ENCODE peak calls at places on chromosomes 7 and 10, in eight cellular contexts. G is CD8-positive, alpha-beta T cell; J is kidney; O is right atrium auricular region; A is hepatocyte; E is astrocyte of the cerebellum; S is CD8-positive, alpha-beta memory T cell; H is thoracic aorta. Y is an unnamed sample.

GRCh38 chr7:137935849-137936508 is 65.9 kb downstream of the CREB3L2 start:
- DNase-seq in G (no peak), J (no peak), O (no peak), A (no peak), E (no peak), S (no peak), H (no peak), Y (peak)

GRCh38 chr7:157739056-157739455 is 402.3 kb downstream of the DNAJB6 start:
- DNase-seq in G (no peak), J (no peak), O (no peak), A (no peak), E (no peak), S (no peak), H (no peak), Y (no peak)

GRCh38 chr10:113230018-113230610 is 280.1 kb downstream of the TCF7L2 start:
- DNase-seq in G (no peak), J (no peak), O (no peak), A (no peak), E (no peak), S (no peak), H (no peak), Y (no peak)

GRCh38 chr7:115009736-115010435 is 88.0 kb downstream of the MDFIC start:
- DNase-seq in G (no peak), J (no peak), O (no peak), A (no peak), E (peak), S (no peak), H (no peak), Y (no peak)

GRCh38 chr7:84236398-84236797 is 41.8 kb upstream of the SEMA3A start:
- DNase-seq in G (no peak), J (no peak), O (no peak), A (no peak), E (no peak), S (no peak), H (no peak), Y (peak)

GRCh38 chr7:22143496-22143895 is 197.8 kb upstream of the CDCA7L start:
- DNase-seq in G (no peak), J (no peak), O (no peak), A (no peak), E (no peak), S (no peak), H (no peak), Y (no peak)

GRCh38 chr7:84674236-84674913 is 479.8 kb upstream of the SEMA3A start:
- DNase-seq in G (no peak), J (no peak), O (no peak), A (no peak), E (no peak), S (no peak), H (no peak), Y (peak)

GRCh38 chr7:149856-150636 is 42.3 kb upstream of the FAM20C start:
- DNase-seq in G (peak), J (peak), O (no peak), A (peak), E (no peak), S (no peak), H (no peak), Y (no peak)

GRCh38 chr10:81576336-81576735 is 298.7 kb upstream of the NRG3 start:
- DNase-seq in G (no peak), J (no peak), O (no peak), A (no peak), E (no peak), S (no peak), H (no peak), Y (no peak)

GRCh38 chr10:80612261-80612660 is 74.6 kb downstream of the SH2D4B start:
- DNase-seq in G (no peak), J (no peak), O (no peak), A (no peak), E (no peak), S (no peak), H (no peak), Y (no peak)

GRCh38 chr7:35849158-35849831 is 48.4 kb downstream of the SEPTIN7 start:
- DNase-seq in G (peak), J (no peak), O (no peak), A (no peak), E (no peak), S (no peak), H (no peak), Y (no peak)

GRCh38 chr10:30063098-30063497 is 3.7 kb upstream of the JCAD start:
- DNase-seq in G (no peak), J (no peak), O (no peak), A (no peak), E (no peak), S (no peak), H (no peak), Y (peak)

GRCh38 chr10:14439451-14440259 is 108.9 kb upstream of the FRMD4A start:
- DNase-seq in G (no peak), J (no peak), O (no peak), A (no peak), E (no peak), S (no peak), H (no peak), Y (no peak)

GRCh38 chr10:3471927-3472704 is 299.5 kb upstream of the PITRM1 start:
- DNase-seq in G (no peak), J (no peak), O (no peak), A (no peak), E (no peak), S (no peak), H (no peak), Y (peak)

GRCh38 chr10:110209926-110210662 is 2.7 kb downstream of the MXI1 start:
- DNase-seq in G (peak), J (peak), O (no peak), A (peak), E (no peak), S (peak), H (no peak), Y (peak)

GRCh38 chr7:47383064-47383463 is 198.8 kb downstream of the TNS3 start:
- DNase-seq in G (no peak), J (no peak), O (no peak), A (no peak), E (no peak), S (no peak), H (no peak), Y (no peak)

GRCh38 chr7:141551773-141552162 is 558 bp downstream of the AGK start:
- DNase-seq in G (no peak), J (no peak), O (no peak), A (no peak), E (no peak), S (no peak), H (no peak), Y (no peak)

GRCh38 chr10:18738835-18739234 is 79.6 kb downstream of the ARL5B start:
- DNase-seq in G (no peak), J (no peak), O (no peak), A (no peak), E (no peak), S (no peak), H (no peak), Y (no peak)

GRCh38 chr10:96488161-96488935 is 25.4 kb downstream of the TLL2 start:
- DNase-seq in G (no peak), J (no peak), O (no peak), A (no peak), E (peak), S (no peak), H (no peak), Y (no peak)

GRCh38 chr7:121891731-121892130 is 18.8 kb downstream of the PTPRZ1 start:
- DNase-seq in G (no peak), J (no peak), O (no peak), A (no peak), E (no peak), S (no peak), H (no peak), Y (no peak)

GRCh38 chr7:98995523-98996161 is 117.3 kb downstream of the TRRAP start:
- DNase-seq in G (no peak), J (no peak), O (no peak), A (no peak), E (no peak), S (no peak), H (no peak), Y (no peak)

GRCh38 chr7:130890176-130891020 is 156.4 kb upstream of the KLF14 start:
- DNase-seq in G (no peak), J (no peak), O (no peak), A (no peak), E (no peak), S (no peak), H (no peak), Y (no peak)

GRCh38 chr7:70525991-70526390 is 606.0 kb upstream of the GALNT17 start:
- DNase-seq in G (no peak), J (no peak), O (no peak), A (no peak), E (no peak), S (no peak), H (no peak), Y (no peak)
- H3K4me3 ChIP-seq in G (no peak), J (no peak), O (no peak), A (no peak), E (no peak), S (no peak), H (no peak), Y (no peak)

GRCh38 chr10:42755591-42756093 is 27.0 kb upstream of the BMS1 start:
- DNase-seq in G (no peak), J (no peak), O (no peak), A (no peak), E (no peak), S (no peak), H (no peak), Y (no peak)

GRCh38 chr10:42753507-42754154 is 29.0 kb upstream of the BMS1 start:
- DNase-seq in G (no peak), J (peak), O (no peak), A (peak), E (no peak), S (no peak), H (no peak), Y (peak)

GRCh38 chr10:42755028-42755451 is 27.6 kb upstream of the BMS1 start:
- DNase-seq in G (no peak), J (no peak), O (no peak), A (peak), E (no peak), S (no peak), H (no peak), Y (no peak)

GRCh38 chr10:42754155-42755027 is 28.2 kb upstream of the BMS1 start:
- DNase-seq in G (peak), J (peak), O (no peak), A (peak), E (no peak), S (peak), H (no peak), Y (peak)

DNA sequence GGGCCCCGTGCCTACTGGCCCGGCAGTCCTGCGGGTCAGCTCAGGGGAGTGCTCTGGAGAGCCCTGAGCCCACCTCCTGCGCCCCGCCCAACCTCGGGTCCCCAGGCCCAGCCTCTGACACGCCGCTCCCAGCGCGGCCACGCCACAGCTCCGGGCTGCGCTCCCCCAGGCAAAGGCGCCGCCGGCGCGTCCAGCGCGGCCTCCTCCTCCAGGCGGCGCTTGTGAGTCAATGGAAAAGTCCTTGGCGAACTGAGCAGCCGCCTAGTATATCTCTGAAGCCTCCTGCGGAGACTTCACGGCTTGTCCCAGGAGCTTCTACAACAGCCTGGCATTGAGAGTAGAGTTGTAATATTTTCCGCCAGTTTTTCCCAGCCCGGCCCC is 29.5 kb upstream of the BMS1 start:
- DNase-seq in G (peak), J (peak), O (peak), A (peak), E (peak), S (peak), H (no peak), Y (peak)
- H3K4me3 ChIP-seq in G (peak), J (peak), O (peak), A (peak), E (peak), S (peak), H (peak), Y (no peak)

GRCh38 chr7:112421666-112422486 is 28.4 kb upstream of the IFRD1 start:
- DNase-seq in G (peak), J (no peak), O (no peak), A (no peak), E (no peak), S (no peak), H (no peak), Y (no peak)

GRCh38 chr7:112419543-112420130 is 30.6 kb upstream of the IFRD1 start:
- DNase-seq in G (no peak), J (no peak), O (no peak), A (no peak), E (no peak), S (no peak), H (no peak), Y (no peak)

GRCh38 chr7:112423987-112424386 is 26.3 kb upstream of the IFRD1 start:
- DNase-seq in G (no peak), J (no peak), O (no peak), A (no peak), E (no peak), S (no peak), H (no peak), Y (no peak)

GRCh38 chr7:112420236-112420945 is 29.9 kb upstream of the IFRD1 start:
- DNase-seq in G (no peak), J (no peak), O (no peak), A (no peak), E (peak), S (no peak), H (no peak), Y (no peak)

GRCh38 chr7:112422842-112423496 is 27.3 kb upstream of the IFRD1 start:
- DNase-seq in G (peak), J (peak), O (peak), A (peak), E (peak), S (no peak), H (peak), Y (peak)
- H3K4me3 ChIP-seq in G (no peak), J (no peak), O (no peak), A (no peak), E (no peak), S (no peak), H (no peak), Y (no peak)

GRCh38 chr7:134481167-134481566 is 22.3 kb upstream of the AKR1B1 start:
- DNase-seq in G (no peak), J (no peak), O (no peak), A (no peak), E (no peak), S (no peak), H (no peak), Y (no peak)

GRCh38 chr7:134480730-134481129 is 21.8 kb upstream of the AKR1B1 start:
- DNase-seq in G (no peak), J (no peak), O (no peak), A (no peak), E (no peak), S (no peak), H (no peak), Y (peak)

GRCh38 chr7:134485202-134485601 is 26.3 kb upstream of the AKR1B1 start:
- DNase-seq in G (no peak), J (no peak), O (no peak), A (no peak), E (no peak), S (no peak), H (no peak), Y (no peak)

GRCh38 chr7:134483296-134483695 is 24.4 kb upstream of the AKR1B1 start:
- DNase-seq in G (no peak), J (no peak), O (no peak), A (no peak), E (no peak), S (no peak), H (no peak), Y (no peak)

DNA sequence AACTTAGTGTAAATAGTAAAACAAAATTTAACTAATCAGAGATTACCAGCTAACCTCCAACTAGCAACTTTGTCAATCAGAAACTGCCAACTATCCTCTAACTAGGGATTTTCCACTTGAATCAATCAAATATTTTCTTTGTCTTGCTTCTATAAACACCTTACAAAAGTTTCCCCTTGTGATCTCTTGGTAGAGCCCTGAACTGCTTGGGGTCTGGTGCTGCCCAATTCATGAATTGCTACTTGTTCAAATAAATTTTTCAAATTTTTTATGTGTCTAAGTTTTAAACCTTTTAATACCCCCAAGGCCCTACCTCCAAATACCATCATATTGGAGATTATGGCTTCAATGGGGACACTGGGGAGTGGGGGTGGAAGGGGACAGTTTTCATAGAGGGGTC is 24.0 kb upstream of the AKR1B1 start:
- DNase-seq in G (no peak), J (no peak), O (no peak), A (no peak), E (no peak), S (no peak), H (no peak), Y (no peak)
- H3K4me3 ChIP-seq in G (no peak), J (no peak), O (no peak), A (no peak), E (no peak), S (no peak), H (no peak), Y (no peak)